ENCODE peak calls at places on chromosomes 12 and 14, in seven cellular contexts. C is left ventricle myocardium inferior, R is adipocyte, Y is GM23248, I is MM.1S, U is neural progenitor cell, A is upper lobe of left lung. E is an unnamed sample. For H3K9me3, the result is how much of the 10 kb centered on the place peaks cover.

GRCh38 chr12:123131879-123132402 is 18.9 kb downstream of the PITPNM2 start:
- DNase-seq in C (no peak), I (peak), U (no peak), Y (no peak), A (peak), R (no peak), E (peak)

GRCh38 chr12:76706099-76706498 is 57.8 kb upstream of the ZDHHC17 start:
- DNase-seq in Y (peak), A (no peak), U (no peak), I (no peak), C (no peak), R (peak), E (no peak)

GRCh38 chr12:76272292-76272691 is 75.9 kb downstream of the BBS10 start:
- DNase-seq in A (no peak), Y (no peak), R (no peak), I (no peak), C (no peak), U (no peak), E (no peak)

GRCh38 chr12:76047742-76048141 is 16.2 kb upstream of the PHLDA1 start:
- DNase-seq in R (no peak), I (no peak), A (no peak), Y (peak), U (no peak), C (no peak), E (no peak)

GRCh38 chr12:111636209-111636928 is 37.3 kb upstream of the ATXN2 start:
- DNase-seq in R (peak), A (peak), I (no peak), U (peak), Y (peak), C (peak), E (no peak)

GRCh38 chr14:33990790-33991189 is 39.9 kb upstream of the EGLN3 start:
- DNase-seq in C (no peak), I (no peak), Y (no peak), A (no peak), R (no peak), U (no peak), E (no peak)

GRCh38 chr12:58233886-58234285 is 292.5 kb downstream of the ATP23 start:
- DNase-seq in A (no peak), C (no peak), Y (no peak), U (no peak), I (no peak), R (no peak), E (no peak)

GRCh38 chr14:97798204-97798603 is 1001.0 kb downstream of the VRK1 start:
- DNase-seq in Y (no peak), R (no peak), U (no peak), A (no peak), C (no peak), I (no peak), E (no peak)

GRCh38 chr12:532908-533565 is 73.3 kb downstream of the B4GALNT3 start:
- DNase-seq in A (no peak), C (no peak), R (peak), Y (peak), U (no peak), I (no peak), E (no peak)

GRCh38 chr14:64294672-64295413 is 672 bp upstream of the ESR2 start:
- DNase-seq in C (peak), Y (peak), A (peak), U (peak), I (peak), R (peak), E (peak)

GRCh38 chr14:83559721-83560120 is 1970.2 kb upstream of the FLRT2 start:
- DNase-seq in Y (peak), A (no peak), I (no peak), C (no peak), U (no peak), R (peak), E (no peak)

GRCh38 chr12:34304546-34304945 is 282.2 kb downstream of the ALG10 start:
- DNase-seq in I (no peak), U (no peak), A (no peak), R (no peak), C (no peak), Y (no peak), E (no peak)

GRCh38 chr12:34304001-34304400 is 281.7 kb downstream of the ALG10 start:
- DNase-seq in R (no peak), U (no peak), I (no peak), Y (no peak), C (no peak), A (no peak), E (no peak)

GRCh38 chr12:34302131-34302885 is 280.0 kb downstream of the ALG10 start:
- DNase-seq in Y (no peak), C (no peak), I (no peak), U (no peak), A (no peak), R (no peak), E (no peak)

GRCh38 chr12:34301251-34302130 is 279.2 kb downstream of the ALG10 start:
- DNase-seq in A (no peak), U (no peak), C (no peak), Y (no peak), R (no peak), I (no peak), E (no peak)

GRCh38 chr12:34303091-34303870 is 281.0 kb downstream of the ALG10 start:
- DNase-seq in R (no peak), Y (no peak), U (no peak), I (no peak), A (no peak), C (no peak), E (no peak)
- H3K9me3 ChIP-seq in R (under half), Y (under half), U (under half), I (under half), A (half or more), C (under half), E (under half)

GRCh38 chr14:49623387-49623786 is 2.8 kb downstream of the MGAT2 start:
- DNase-seq in Y (no peak), R (peak), A (no peak), C (no peak), I (no peak), U (no peak), E (no peak)

GRCh38 chr14:49620182-49621113 is at the start of the genes MGAT2 and RPL36AL:
- DNase-seq in C (peak), U (peak), A (peak), I (peak), R (peak), Y (peak), E (peak)

GRCh38 chr14:49622022-49622607 is 1.5 kb downstream of the MGAT2 start:
- DNase-seq in C (no peak), A (no peak), I (no peak), U (no peak), Y (peak), R (no peak), E (no peak)

GRCh38 chr14:49621114-49621881 is 699 bp downstream of the MGAT2 start:
- DNase-seq in C (peak), U (peak), R (no peak), Y (peak), I (peak), A (peak), E (peak)

DNA sequence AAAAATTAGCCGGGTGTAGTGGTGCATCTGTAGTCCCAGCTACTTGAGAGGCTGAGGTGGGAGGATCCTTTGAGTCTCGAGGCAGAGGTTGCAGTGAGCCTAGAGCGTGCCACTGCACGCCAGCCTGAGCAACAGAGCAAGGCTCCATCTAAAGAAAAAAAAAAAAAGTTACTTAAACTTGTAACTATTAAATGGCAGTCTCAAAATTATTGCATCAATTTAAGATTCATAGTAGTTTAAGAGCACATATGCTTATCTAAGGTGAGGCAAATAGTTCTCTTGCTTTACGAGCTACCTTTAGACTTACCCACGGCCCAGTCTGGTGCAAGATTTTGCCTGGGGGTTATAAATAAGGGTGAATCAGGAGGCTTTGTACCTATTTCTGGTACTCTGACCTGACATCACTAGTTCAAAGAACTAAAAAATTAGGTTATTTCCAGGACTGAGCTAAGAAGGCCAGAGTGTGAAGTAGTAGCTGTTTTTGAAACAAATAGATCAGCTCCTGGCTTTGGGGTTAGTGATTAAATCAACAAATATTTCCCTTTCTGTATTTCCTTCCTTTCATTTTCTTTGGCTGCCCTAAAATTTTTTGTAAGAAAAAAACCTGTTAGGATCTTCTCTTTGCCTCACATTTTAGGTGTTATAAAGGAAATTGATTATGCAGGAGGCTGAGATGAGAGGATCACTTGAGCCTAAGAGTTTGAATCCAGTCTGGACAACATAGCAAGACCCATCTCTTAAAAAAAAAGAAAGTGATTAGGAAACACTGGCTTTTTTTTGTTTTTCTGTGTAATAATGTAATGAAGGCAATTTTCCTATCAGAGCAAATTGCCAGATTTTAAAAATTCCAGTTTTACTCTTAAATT is 3.6 kb downstream of the MGAT2 start:
- DNase-seq in Y (peak), I (peak), C (no peak), R (no peak), U (no peak), A (no peak), E (no peak)
- H3K4me3 ChIP-seq in Y (peak), I (no peak), C (no peak), R (peak), U (no peak), A (no peak), E (peak)

GRCh38 chr14:38528582-38528981 is 272.7 kb upstream of the CLEC14A start:
- DNase-seq in R (no peak), A (no peak), C (no peak), I (no peak), Y (no peak), U (no peak), E (no peak)
- H3K9me3 ChIP-seq in R (under half), A (under half), C (under half), I (under half), Y (under half), U (under half), E (under half)

DNA sequence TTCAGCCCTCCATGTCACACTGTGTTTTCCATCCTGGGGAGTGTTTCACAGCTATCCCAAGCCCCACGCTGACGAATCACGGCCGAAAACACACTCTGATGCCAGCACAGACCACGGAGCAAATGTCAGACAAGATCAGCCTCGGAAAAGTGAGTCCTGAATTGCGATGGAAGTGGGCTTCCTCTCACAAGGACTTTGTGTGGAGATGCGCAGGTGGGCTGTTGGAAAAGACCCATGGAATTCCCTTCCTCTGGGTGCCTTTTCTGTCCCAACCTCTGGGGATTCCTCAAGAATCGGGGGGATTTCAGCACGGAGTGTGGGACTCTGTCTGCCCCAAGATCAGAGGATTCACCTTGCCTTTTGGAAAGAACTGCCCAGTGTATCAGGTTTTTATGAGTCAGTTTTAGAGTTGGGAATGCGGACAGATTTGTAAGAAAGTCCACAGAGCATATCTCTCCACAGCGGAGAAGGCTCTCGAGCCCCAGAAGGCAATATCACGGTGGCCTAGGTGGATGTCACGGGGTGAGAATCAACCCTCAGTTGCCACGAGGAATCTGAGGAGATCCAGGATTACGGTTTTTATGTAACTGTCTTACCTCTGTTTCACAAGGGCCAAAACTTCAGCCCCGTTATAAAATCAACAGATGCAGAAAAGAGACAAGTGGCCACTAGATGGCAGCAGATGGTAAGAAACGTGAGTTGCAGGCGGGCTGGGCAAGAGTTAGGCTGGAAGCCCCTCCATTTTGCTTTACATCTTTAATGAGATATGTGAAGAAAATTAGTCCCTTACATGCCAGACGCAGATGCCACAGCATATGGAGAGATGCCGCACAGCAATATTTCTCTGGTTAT is 201.9 kb downstream of the DAD1 start:
- DNase-seq in R (peak), C (peak), Y (peak), I (peak), A (peak), U (peak), E (no peak)
- H3K4me3 ChIP-seq in R (no peak), C (no peak), Y (no peak), I (no peak), A (no peak), U (no peak), E (no peak)

GRCh38 chr14:106877527-106877926 is 1351.1 kb downstream of the TMEM121 start:
- DNase-seq in R (no peak), C (no peak), U (no peak), A (no peak), I (no peak), Y (no peak), E (no peak)
- H3K9me3 ChIP-seq in R (under half), C (under half), U (under half), A (under half), I (under half), Y (under half), E (under half)

DNA sequence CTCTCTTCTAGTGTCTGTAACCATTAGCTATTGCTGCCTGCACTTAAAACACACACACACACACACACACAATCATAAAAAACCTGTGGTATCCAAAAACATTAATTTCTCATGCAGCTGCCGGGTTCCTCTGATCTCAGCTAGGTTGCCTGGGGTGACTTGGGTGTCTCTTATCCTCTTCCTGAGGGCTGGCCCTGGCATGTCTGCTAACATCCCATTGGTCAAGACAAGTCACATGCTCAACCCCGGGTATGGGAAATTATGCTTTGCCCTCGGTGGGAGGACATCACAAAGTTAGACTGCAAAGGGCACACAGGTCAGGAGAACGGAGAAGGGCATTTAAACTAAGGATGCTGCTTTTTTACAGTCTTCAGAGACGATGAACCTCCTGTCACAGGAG is 55.7 kb downstream of the TRPV4 start:
- DNase-seq in Y (peak), I (peak), U (no peak), C (no peak), R (peak), A (no peak), E (no peak)
- H3K4me3 ChIP-seq in Y (no peak), I (peak), U (no peak), C (no peak), R (no peak), A (no peak), E (no peak)

GRCh38 chr12:69330475-69331473 is 17.4 kb upstream of the LYZ start:
- DNase-seq in A (peak), Y (peak), U (peak), C (no peak), I (peak), R (peak), E (peak)
- H3K9me3 ChIP-seq in A (under half), Y (under half), U (under half), C (under half), I (under half), R (under half), E (under half)

DNA sequence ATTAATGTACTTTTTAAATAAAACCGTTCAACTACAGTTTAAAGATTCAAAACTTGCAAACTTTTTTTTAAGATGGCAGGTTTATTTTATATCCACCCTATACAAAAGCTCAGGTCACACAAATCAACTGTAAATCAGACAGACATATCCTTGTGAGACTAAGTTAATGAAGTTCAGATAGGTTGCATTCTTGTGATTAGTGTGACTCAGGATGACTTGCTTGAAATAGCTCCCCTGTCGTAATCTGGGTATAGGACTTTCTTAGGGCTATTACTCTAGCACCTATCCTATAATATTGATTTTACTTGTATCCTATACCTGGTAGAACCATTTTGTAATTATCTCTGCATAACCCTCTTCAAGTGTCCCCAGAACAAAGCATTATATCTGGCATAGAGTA is 9.5 kb upstream of the PRKD1 start:
- DNase-seq in A (no peak), Y (peak), I (no peak), U (no peak), R (no peak), C (no peak), E (no peak)
- H3K4me3 ChIP-seq in A (no peak), Y (no peak), I (no peak), U (no peak), R (no peak), C (no peak), E (no peak)

GRCh38 chr14:105855246-105855892 is 329.0 kb downstream of the TMEM121 start:
- DNase-seq in Y (no peak), U (no peak), C (peak), A (peak), I (no peak), R (no peak), E (no peak)
- H3K9me3 ChIP-seq in Y (under half), U (under half), C (under half), A (under half), I (under half), R (under half), E (under half)

GRCh38 chr12:64088431-64089349 is 133.4 kb downstream of the KICS2 start:
- DNase-seq in Y (peak), C (peak), A (peak), R (peak), U (no peak), I (peak), E (no peak)
- H3K4me3 ChIP-seq in Y (peak), C (peak), A (no peak), R (peak), U (no peak), I (no peak), E (no peak)

E was measured in CD4-positive, CD25-positive, alpha-beta regulatory T cell.